ENCODE peak calls at places on chromosomes 4 and X, in nine cellular contexts. One of them, this sample, is unnamed.
A peak's percentile ranks its signal among the peaks of the same experiment; 100 is the strongest.

GRCh38 chrX:129791336-129791735 is 11.6 kb downstream of the SASH3 start:
- DNase-seq in Kasumi-1: no peak
- DNase-seq in GM12865: no peak
- DNase-seq in naive thymus-derived CD4-positive, alpha-beta T cell: no peak
- DNase-seq in stimulated activated CD4-positive, alpha-beta T cell treated with anti-CD3 and anti-CD28 coated beads, Interleukin-4, amount 100 ng/mL, for 4 hours: no peak
- DNase-seq in esophagus squamous epithelium: no peak
- DNase-seq in CD4-positive, alpha-beta T cell: no peak
- DNase-seq in neuronal stem cell: no peak
- DNase-seq in NCI-H510A: no peak
- DNase-seq in this sample: no peak

GRCh38 chr4:57220734-57221133 is 110.5 kb upstream of the IGFBP7 start:
- DNase-seq in Kasumi-1: no peak
- DNase-seq in GM12865: no peak
- DNase-seq in naive thymus-derived CD4-positive, alpha-beta T cell: no peak
- DNase-seq in stimulated activated CD4-positive, alpha-beta T cell treated with anti-CD3 and anti-CD28 coated beads, Interleukin-4, amount 100 ng/mL, for 4 hours: no peak
- DNase-seq in esophagus squamous epithelium: no peak
- DNase-seq in CD4-positive, alpha-beta T cell: no peak
- DNase-seq in neuronal stem cell: no peak
- DNase-seq in NCI-H510A: no peak
- DNase-seq in this sample: no peak

GRCh38 chr4:117971406-117971805 is 62.9 kb upstream of the NDST3 start:
- DNase-seq in Kasumi-1: no peak
- DNase-seq in GM12865: no peak
- DNase-seq in naive thymus-derived CD4-positive, alpha-beta T cell: no peak
- DNase-seq in stimulated activated CD4-positive, alpha-beta T cell treated with anti-CD3 and anti-CD28 coated beads, Interleukin-4, amount 100 ng/mL, for 4 hours: no peak
- DNase-seq in esophagus squamous epithelium: no peak
- DNase-seq in CD4-positive, alpha-beta T cell: no peak
- DNase-seq in neuronal stem cell: no peak
- DNase-seq in NCI-H510A: no peak
- DNase-seq in this sample: no peak

GRCh38 chr4:118254368-118254767 is 98.4 kb downstream of the PRSS12 start:
- DNase-seq in Kasumi-1: no peak
- DNase-seq in GM12865: no peak
- DNase-seq in naive thymus-derived CD4-positive, alpha-beta T cell: no peak
- DNase-seq in stimulated activated CD4-positive, alpha-beta T cell treated with anti-CD3 and anti-CD28 coated beads, Interleukin-4, amount 100 ng/mL, for 4 hours: no peak
- DNase-seq in esophagus squamous epithelium: no peak
- DNase-seq in CD4-positive, alpha-beta T cell: no peak
- DNase-seq in neuronal stem cell: no peak
- DNase-seq in NCI-H510A: no peak
- DNase-seq in this sample: no peak

GRCh38 chr4:54109226-54110018 is 9.5 kb downstream of the GSX2 start:
- DNase-seq in Kasumi-1: no peak
- DNase-seq in GM12865: no peak
- DNase-seq in naive thymus-derived CD4-positive, alpha-beta T cell: no peak
- DNase-seq in stimulated activated CD4-positive, alpha-beta T cell treated with anti-CD3 and anti-CD28 coated beads, Interleukin-4, amount 100 ng/mL, for 4 hours: no peak
- DNase-seq in esophagus squamous epithelium: no peak
- DNase-seq in CD4-positive, alpha-beta T cell: no peak
- DNase-seq in neuronal stem cell: no peak
- DNase-seq in NCI-H510A: no peak
- DNase-seq in this sample: no peak

GRCh38 chrX:63349307-63349706 is 1.8 kb downstream of the SPIN4 start:
- DNase-seq in Kasumi-1: no peak
- DNase-seq in GM12865: peak; percentile 3
- DNase-seq in naive thymus-derived CD4-positive, alpha-beta T cell: no peak
- DNase-seq in stimulated activated CD4-positive, alpha-beta T cell treated with anti-CD3 and anti-CD28 coated beads, Interleukin-4, amount 100 ng/mL, for 4 hours: no peak
- DNase-seq in esophagus squamous epithelium: no peak
- DNase-seq in CD4-positive, alpha-beta T cell: no peak
- DNase-seq in neuronal stem cell: no peak
- DNase-seq in NCI-H510A: peak; percentile 0
- DNase-seq in this sample: no peak

GRCh38 chr4:1927675-1928074 is 56.5 kb downstream of the NSD2 start:
- DNase-seq in Kasumi-1: no peak
- DNase-seq in GM12865: no peak
- DNase-seq in naive thymus-derived CD4-positive, alpha-beta T cell: no peak
- DNase-seq in stimulated activated CD4-positive, alpha-beta T cell treated with anti-CD3 and anti-CD28 coated beads, Interleukin-4, amount 100 ng/mL, for 4 hours: no peak
- DNase-seq in esophagus squamous epithelium: no peak
- DNase-seq in CD4-positive, alpha-beta T cell: no peak
- DNase-seq in neuronal stem cell: no peak
- DNase-seq in NCI-H510A: no peak
- DNase-seq in this sample: no peak

GRCh38 chr4:69156913-69157312 is 57.6 kb downstream of the UGT2B11 start:
- DNase-seq in Kasumi-1: no peak
- DNase-seq in GM12865: no peak
- DNase-seq in naive thymus-derived CD4-positive, alpha-beta T cell: no peak
- DNase-seq in stimulated activated CD4-positive, alpha-beta T cell treated with anti-CD3 and anti-CD28 coated beads, Interleukin-4, amount 100 ng/mL, for 4 hours: no peak
- DNase-seq in esophagus squamous epithelium: no peak
- DNase-seq in CD4-positive, alpha-beta T cell: no peak
- DNase-seq in neuronal stem cell: no peak
- DNase-seq in NCI-H510A: no peak
- DNase-seq in this sample: no peak

GRCh38 chr4:107988763-107989035 is 990 bp upstream of the HADH start:
- DNase-seq in Kasumi-1: no peak
- DNase-seq in GM12865: no peak
- DNase-seq in naive thymus-derived CD4-positive, alpha-beta T cell: no peak
- DNase-seq in stimulated activated CD4-positive, alpha-beta T cell treated with anti-CD3 and anti-CD28 coated beads, Interleukin-4, amount 100 ng/mL, for 4 hours: no peak
- DNase-seq in esophagus squamous epithelium: no peak
- DNase-seq in CD4-positive, alpha-beta T cell: no peak
- DNase-seq in neuronal stem cell: no peak
- DNase-seq in NCI-H510A: no peak
- DNase-seq in this sample: no peak

GRCh38 chrX:118536687-118537461 is 41.3 kb downstream of the DOCK11 start:
- DNase-seq in Kasumi-1: peak; percentile 18
- DNase-seq in GM12865: peak; percentile 72
- DNase-seq in naive thymus-derived CD4-positive, alpha-beta T cell: peak; percentile 25
- DNase-seq in stimulated activated CD4-positive, alpha-beta T cell treated with anti-CD3 and anti-CD28 coated beads, Interleukin-4, amount 100 ng/mL, for 4 hours: peak; percentile 32
- DNase-seq in esophagus squamous epithelium: no peak
- DNase-seq in CD4-positive, alpha-beta T cell: peak; percentile 44
- DNase-seq in neuronal stem cell: no peak
- DNase-seq in NCI-H510A: no peak
- DNase-seq in this sample: no peak

GRCh38 chr4:15010038-15010585 is 7.8 kb downstream of the CPEB2 start:
- DNase-seq in Kasumi-1: no peak
- DNase-seq in GM12865: no peak
- DNase-seq in naive thymus-derived CD4-positive, alpha-beta T cell: no peak
- DNase-seq in stimulated activated CD4-positive, alpha-beta T cell treated with anti-CD3 and anti-CD28 coated beads, Interleukin-4, amount 100 ng/mL, for 4 hours: no peak
- DNase-seq in esophagus squamous epithelium: no peak
- DNase-seq in CD4-positive, alpha-beta T cell: no peak
- DNase-seq in neuronal stem cell: no peak
- DNase-seq in NCI-H510A: no peak
- DNase-seq in this sample: no peak